ENCODE peak calls at places on chromosome 15, in four cellular contexts. S is HCT116, L is GM23248, N is OCI-LY7. P is an unnamed sample.

GRCh38 chr15:52289629-52290081 is 5.9 kb downstream of the MYO5C start:
- DNase-seq in S (no peak), L (no peak), N (no peak), P (no peak)

GRCh38 chr15:70465812-70466211 is 297.5 kb downstream of the UACA start:
- DNase-seq in S (no peak), L (no peak), N (no peak), P (no peak)

GRCh38 chr15:22810033-22810734 is 23.7 kb downstream of the NIPA1 start:
- DNase-seq in S (no peak), L (no peak), N (no peak), P (no peak)

GRCh38 chr15:92375057-92375456 is 18.6 kb upstream of the ST8SIA2 start:
- DNase-seq in S (no peak), L (no peak), N (no peak), P (no peak)

GRCh38 chr15:63436872-63437375 is 55.3 kb upstream of the CA12 start:
- DNase-seq in S (no peak), L (peak), N (no peak), P (peak)

GRCh38 chr15:45203182-45203581 is 15.4 kb upstream of the SHF start:
- DNase-seq in S (no peak), L (no peak), N (no peak), P (no peak)

GRCh38 chr15:84883916-84884781 is at the start of gene SLC28A1:
- DNase-seq in S (no peak), L (no peak), N (no peak), P (no peak)

GRCh38 chr15:88990185-88990679 is 77.1 kb upstream of the MFGE8 start:
- DNase-seq in S (no peak), L (no peak), N (no peak), P (no peak)

GRCh38 chr15:101064795-101065569 is 145.8 kb downstream of the LRRK1 start:
- DNase-seq in S (no peak), L (no peak), N (no peak), P (peak)

GRCh38 chr15:68983821-68984517 is 30.5 kb upstream of the NOX5 start:
- DNase-seq in S (no peak), L (no peak), N (no peak), P (no peak)

GRCh38 chr15:42156266-42156922 is at the start of gene PLA2G4F:
- DNase-seq in S (no peak), L (no peak), N (no peak), P (no peak)

GRCh38 chr15:100170280-100170654 is 171.5 kb downstream of the ADAMTS17 start:
- DNase-seq in S (no peak), L (no peak), N (no peak), P (no peak)

GRCh38 chr15:51677453-51677852 is 3.9 kb upstream of the SCG3 start:
- DNase-seq in S (no peak), L (no peak), N (no peak), P (no peak)

GRCh38 chr15:28191832-28192231 is 92.7 kb upstream of the OCA2 start:
- DNase-seq in S (no peak), L (peak), N (no peak), P (peak)

GRCh38 chr15:56428821-56429458 is 36.0 kb downstream of the MNS1 start:
- DNase-seq in S (peak), L (peak), N (peak), P (no peak)

GRCh38 chr15:82043130-82043673 is 2.6 kb downstream of the MEX3B start:
- DNase-seq in S (no peak), L (no peak), N (no peak), P (peak)

GRCh38 chr15:70853855-70854668 is at the start of gene LARP6:
- DNase-seq in S (no peak), L (peak), N (no peak), P (peak)

GRCh38 chr15:57544840-57545239 is 46.9 kb upstream of the MYZAP start:
- DNase-seq in S (no peak), L (no peak), N (no peak), P (no peak)

DNA sequence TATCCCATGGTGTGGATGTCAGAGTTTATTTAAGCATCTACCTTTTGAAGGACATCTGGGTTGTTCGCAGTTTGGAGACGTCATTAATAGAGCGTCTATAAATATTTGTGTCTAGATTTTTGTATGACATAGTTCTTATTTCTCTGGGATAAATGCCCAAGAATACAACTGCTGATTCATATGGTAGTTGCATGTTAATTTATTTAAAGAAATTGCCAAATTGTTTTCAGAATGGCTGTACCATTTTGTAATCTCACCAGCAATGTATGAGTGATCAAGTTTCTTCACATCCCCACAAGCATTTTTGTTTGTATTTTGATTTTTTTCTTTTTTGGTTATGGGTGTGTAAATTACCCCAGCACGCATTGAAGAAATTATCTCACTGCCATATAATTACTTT is 656.9 kb downstream of the NTRK3 start:
- DNase-seq in S (no peak), L (peak), N (no peak), P (no peak)
- H3K27ac ChIP-seq in S (no peak), L (no peak), N (no peak), P (no peak)

DNA sequence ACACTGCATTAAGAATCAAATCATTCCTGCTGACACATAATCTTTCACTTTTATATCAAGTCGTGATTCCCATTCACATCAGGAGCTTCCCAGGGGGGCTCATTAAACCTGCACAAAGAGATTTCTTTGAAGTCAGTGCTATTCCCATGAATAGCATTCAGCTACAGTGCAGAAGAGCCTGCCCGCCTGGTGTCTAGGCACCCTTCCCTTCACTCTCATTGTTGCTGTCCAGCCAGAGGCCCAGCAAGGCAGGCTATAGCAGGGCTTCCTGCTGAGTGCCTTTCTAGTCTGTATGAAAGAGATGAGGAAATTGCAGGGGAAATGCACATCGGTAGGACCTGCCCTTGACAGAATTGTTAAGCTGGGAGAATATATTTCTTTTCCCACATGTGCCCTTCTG is 4.5 kb upstream of the GJD2 start:
- DNase-seq in S (no peak), L (no peak), N (no peak), P (no peak)
- H3K27ac ChIP-seq in S (no peak), L (no peak), N (no peak), P (no peak)

GRCh38 chr15:34799825-34800168 is 4.4 kb upstream of the ACTC1 start:
- DNase-seq in S (no peak), L (no peak), N (no peak), P (no peak)
- H3K27ac ChIP-seq in S (no peak), L (no peak), N (no peak), P (peak)

DNA sequence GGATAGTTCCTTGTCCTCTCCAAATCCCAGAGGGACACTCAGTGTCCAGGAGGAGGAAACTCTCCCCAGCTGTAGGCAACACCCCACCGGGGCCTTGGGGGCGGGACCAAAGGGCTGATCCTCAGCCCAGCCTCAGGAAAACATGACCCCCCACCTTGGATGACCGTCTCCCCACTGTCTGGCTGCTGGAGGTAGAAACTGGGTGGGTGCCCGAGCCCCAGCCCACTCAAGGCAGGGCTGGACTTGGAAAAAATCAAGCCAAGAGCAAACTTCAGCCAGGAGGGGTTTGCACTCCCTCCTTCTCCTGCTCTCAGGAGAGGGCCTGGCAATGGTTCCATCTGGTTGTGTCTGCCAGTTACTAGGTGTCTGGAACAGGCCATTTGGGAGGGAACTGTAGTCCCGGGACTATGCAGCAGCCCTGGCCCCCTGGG is 3.6 kb upstream of the RASL12 start:
- DNase-seq in S (no peak), L (no peak), N (no peak), P (peak)
- H3K27ac ChIP-seq in S (no peak), L (no peak), N (no peak), P (peak)

P was measured in aorta.